ENCODE peak calls at places on chromosomes 4 and X, in five cellular contexts. Y is naive thymus-derived CD4-positive, alpha-beta T cell; R is A549; H is HuH-7.5; Q is amniotic epithelial cell. T is an unnamed sample.

GRCh38 chr4:93791570-93792195 is 36.9 kb upstream of the ATOH1 start:
- DNase-seq in Y (no peak), R (peak; percentile 44), H (no peak), Q (peak; percentile 34), T (peak; percentile 81)

GRCh38 chr4:106816501-106816900 is 219.6 kb downstream of the DKK2 start:
- DNase-seq in Y (no peak), R (no peak), H (no peak), Q (peak; percentile 64), T (no peak)

GRCh38 chr4:115834441-115834840 is 721.0 kb upstream of the NDST4 start:
- DNase-seq in Y (no peak), R (peak; percentile 1), H (no peak), Q (no peak), T (no peak)

GRCh38 chr4:104531390-104531789 is 36.7 kb upstream of the CXXC4 start:
- DNase-seq in Y (no peak), R (no peak), H (no peak), Q (no peak), T (no peak)

GRCh38 chrX:41655631-41656030 is 33.1 kb upstream of the GPR34 start:
- DNase-seq in Y (no peak), R (peak; percentile 0), H (no peak), Q (no peak), T (peak; percentile 25)

GRCh38 chr4:94561249-94562024 is 109.7 kb downstream of the PDLIM5 start:
- DNase-seq in Y (no peak), R (no peak), H (no peak), Q (peak; percentile 70), T (peak; percentile 48)

GRCh38 chr4:29805245-29805644 is 914.9 kb upstream of the PCDH7 start:
- DNase-seq in Y (no peak), R (no peak), H (no peak), Q (peak; percentile 20), T (peak; percentile 34)

GRCh38 chrX:13369541-13370140 is 49.8 kb upstream of the ATXN3L start:
- DNase-seq in Y (no peak), R (no peak), H (no peak), Q (no peak), T (no peak)

GRCh38 chr4:86977621-86978184 is 42.9 kb downstream of the AFF1 start:
- DNase-seq in Y (no peak), R (peak; percentile 90), H (no peak), Q (peak; percentile 60), T (peak; percentile 94)

GRCh38 chr4:110163327-110164070 is 34.9 kb downstream of the ELOVL6 start:
- DNase-seq in Y (no peak), R (peak; percentile 42), H (no peak), Q (peak; percentile 79), T (peak; percentile 33)

GRCh38 chr4:182367153-182367552 is 124.0 kb downstream of the TENM3 start:
- DNase-seq in Y (no peak), R (no peak), H (no peak), Q (no peak), T (no peak)

GRCh38 chr4:103497692-103498091 is 222.1 kb downstream of the TACR3 start:
- DNase-seq in Y (no peak), R (no peak), H (no peak), Q (no peak), T (peak; percentile 16)

GRCh38 chr4:48967626-48968025 is 18.4 kb upstream of the CWH43 start:
- DNase-seq in Y (no peak), R (no peak), H (no peak), Q (peak; percentile 37), T (peak; percentile 72)

GRCh38 chr4:40749717-40750460 is at the start of gene NSUN7:
- DNase-seq in Y (peak; percentile 7), R (peak; percentile 67), H (no peak), Q (peak; percentile 38), T (no peak)

GRCh38 chrX:134875679-134876078 is 115.1 kb upstream of the SMIM10 start:
- DNase-seq in Y (no peak), R (no peak), H (no peak), Q (no peak), T (no peak)

GRCh38 chr4:57110635-57111546 is 706 bp upstream of the IGFBP7 start:
- DNase-seq in Y (no peak), R (no peak), H (peak; percentile 48), Q (peak; percentile 79), T (no peak)

GRCh38 chr4:122827899-122828601 is 1.4 kb downstream of the FGF2 start:
- DNase-seq in Y (no peak), R (peak; percentile 65), H (peak; percentile 43), Q (peak; percentile 84), T (peak; percentile 75)

GRCh38 chrX:150731795-150732194 is 38.6 kb downstream of the MTMR1 start:
- DNase-seq in Y (no peak), R (no peak), H (no peak), Q (peak; percentile 94), T (peak; percentile 93)

GRCh38 chrX:71143508-71143907 is 1.1 kb upstream of the NLGN3 start:
- DNase-seq in Y (no peak), R (no peak), H (no peak), Q (no peak), T (no peak)

GRCh38 chrX:151004085-151004484 is 20.9 kb downstream of the HMGB3 start:
- DNase-seq in Y (no peak), R (peak; percentile 18), H (no peak), Q (no peak), T (peak; percentile 22)

GRCh38 chrX:46208225-46208854 is 336.9 kb downstream of the ZNF674 start:
- DNase-seq in Y (no peak), R (no peak), H (no peak), Q (peak; percentile 42), T (no peak)

GRCh38 chr4:173545440-173545839 is 15.4 kb upstream of the HAND2 start:
- DNase-seq in Y (no peak), R (no peak), H (no peak), Q (no peak), T (no peak)

GRCh38 chr4:22869235-22869634 is 176.5 kb downstream of the GBA3 start:
- DNase-seq in Y (no peak), R (peak; percentile 0), H (no peak), Q (no peak), T (peak; percentile 17)

GRCh38 chr4:10077492-10078335 is 38.9 kb downstream of the WDR1 start:
- DNase-seq in Y (no peak), R (no peak), H (no peak), Q (no peak), T (no peak)

GRCh38 chr4:170589597-170590191 is 499.9 kb upstream of the AADAT start:
- DNase-seq in Y (no peak), R (peak; percentile 31), H (no peak), Q (peak; percentile 70), T (peak; percentile 61)

GRCh38 chrX:70129811-70130210 is 3.4 kb upstream of the IGBP1 start:
- DNase-seq in Y (no peak), R (peak; percentile 21), H (no peak), Q (peak; percentile 1), T (peak; percentile 8)

GRCh38 chr4:184287697-184288255 is 70.1 kb upstream of the ENPP6 start:
- DNase-seq in Y (no peak), R (no peak), H (no peak), Q (peak; percentile 76), T (peak; percentile 43)

GRCh38 chr4:131526686-131527085 is 1622.4 kb upstream of the PCDH10 start:
- DNase-seq in Y (no peak), R (no peak), H (no peak), Q (peak; percentile 64), T (no peak)

GRCh38 chrX:55161581-55161980 is 58.6 kb upstream of the PAGE5 start:
- DNase-seq in Y (no peak), R (no peak), H (no peak), Q (peak; percentile 32), T (peak; percentile 2)

GRCh38 chr4:74474345-74475099 is 29.6 kb downstream of the AREG start:
- DNase-seq in Y (no peak), R (no peak), H (no peak), Q (no peak), T (peak; percentile 44)

GRCh38 chr4:48899950-48900349 is 6.6 kb downstream of the OCIAD2 start:
- DNase-seq in Y (no peak), R (no peak), H (no peak), Q (peak; percentile 88), T (peak; percentile 58)

GRCh38 chr4:169397762-169398161 is 127.0 kb upstream of the SH3RF1 start:
- DNase-seq in Y (no peak), R (no peak), H (no peak), Q (peak; percentile 46), T (peak; percentile 44)

GRCh38 chrX:70096052-70096451 is 33.8 kb downstream of the OTUD6A start:
- DNase-seq in Y (no peak), R (peak; percentile 37), H (no peak), Q (peak; percentile 3), T (peak; percentile 51)

GRCh38 chrX:47224266-47224895 is 5.9 kb downstream of the CDK16 start:
- DNase-seq in Y (no peak), R (no peak), H (no peak), Q (no peak), T (no peak)

GRCh38 chr4:182010876-182011275 is 232.3 kb upstream of the TENM3 start:
- DNase-seq in Y (no peak), R (no peak), H (no peak), Q (peak; percentile 27), T (no peak)

GRCh38 chr4:23904639-23905061 is 14.8 kb upstream of the PPARGC1A start:
- DNase-seq in Y (no peak), R (no peak), H (no peak), Q (no peak), T (no peak)

GRCh38 chr4:75821216-75821615 is 81.0 kb downstream of the PPEF2 start:
- DNase-seq in Y (no peak), R (no peak), H (no peak), Q (no peak), T (no peak)

T was measured in MCF 10A.